ENCODE peak calls at places on chromosomes 2 and 18, in four cellular contexts. O is MV-4-11, D is sigmoid colon, L is HEK293T. J is an unnamed sample.

GRCh38 chr18:77308216-77308615 is 58.6 kb downstream of the GALR1 start:
- DNase-seq in O (no peak), D (no peak), L (no peak), J (no peak)

GRCh38 chr2:214830794-214831346 is 21.4 kb upstream of the BARD1 start:
- DNase-seq in O (peak), D (no peak), L (peak), J (no peak)

GRCh38 chr2:8502316-8502715 is 179.5 kb upstream of the ID2 start:
- DNase-seq in O (no peak), D (peak), L (no peak), J (no peak)

GRCh38 chr2:226351711-226352110 is 447.9 kb downstream of the IRS1 start:
- DNase-seq in O (no peak), D (no peak), L (no peak), J (no peak)

GRCh38 chr18:9684901-9685738 is 23.0 kb upstream of the RAB31 start:
- DNase-seq in O (peak), D (no peak), L (no peak), J (no peak)

GRCh38 chr2:182543746-182544525 is 117.1 kb upstream of the PDE1A start:
- DNase-seq in O (no peak), D (no peak), L (no peak), J (no peak)

GRCh38 chr2:171522804-171523338 is 597 bp downstream of the CYBRD1 start:
- DNase-seq in O (peak), D (peak), L (peak), J (no peak)

GRCh38 chr18:65975536-65975935 is 224.7 kb downstream of the CDH7 start:
- DNase-seq in O (no peak), D (no peak), L (no peak), J (no peak)

GRCh38 chr2:144596074-144596871 is 76.4 kb upstream of the ZEB2 start:
- DNase-seq in O (peak), D (no peak), L (no peak), J (no peak)

J was measured in HS-27A.